ENCODE peak calls at places on chromosomes 6 and 20, in four cellular contexts. N is esophagus muscularis mucosa, J is GM20000, O is fibroblast of lung. G is an unnamed sample.

GRCh38 chr6:151998784-151999183 is 191.3 kb downstream of the ESR1 start:
- DNase-seq in J (no peak), O (no peak), N (no peak), G (no peak)

GRCh38 chr20:13610205-13610604 is 28.5 kb downstream of the TASP1 start:
- DNase-seq in N (no peak), O (no peak), J (no peak), G (no peak)

GRCh38 chr6:158284340-158285210 is 27.7 kb upstream of the TULP4 start:
- DNase-seq in N (no peak), J (no peak), O (peak), G (no peak)

GRCh38 chr20:2228926-2229325 is 66.9 kb upstream of the TGM3 start:
- DNase-seq in N (no peak), O (no peak), J (no peak), G (no peak)

GRCh38 chr20:45361794-45362193 is 1.2 kb upstream of the SYS1 start:
- DNase-seq in J (no peak), O (no peak), N (no peak), G (no peak)

GRCh38 chr20:23920936-23921335 is 41.4 kb upstream of the CST5 start:
- DNase-seq in J (no peak), O (no peak), N (peak), G (no peak)

GRCh38 chr20:32893878-32894483 is 35.3 kb downstream of the EFCAB8 start:
- DNase-seq in O (peak), N (no peak), J (peak), G (no peak)

GRCh38 chr6:26223213-26223612 is 136.0 kb downstream of the HFE start:
- DNase-seq in N (no peak), J (no peak), O (peak), G (no peak)

GRCh38 chr6:130676077-130676772 is 151.0 kb upstream of the SMLR1 start:
- DNase-seq in N (no peak), J (no peak), O (peak), G (no peak)

GRCh38 chr6:75300206-75300605 is 15.6 kb upstream of the TMEM30A start:
- DNase-seq in N (no peak), O (no peak), J (no peak), G (no peak)

DNA sequence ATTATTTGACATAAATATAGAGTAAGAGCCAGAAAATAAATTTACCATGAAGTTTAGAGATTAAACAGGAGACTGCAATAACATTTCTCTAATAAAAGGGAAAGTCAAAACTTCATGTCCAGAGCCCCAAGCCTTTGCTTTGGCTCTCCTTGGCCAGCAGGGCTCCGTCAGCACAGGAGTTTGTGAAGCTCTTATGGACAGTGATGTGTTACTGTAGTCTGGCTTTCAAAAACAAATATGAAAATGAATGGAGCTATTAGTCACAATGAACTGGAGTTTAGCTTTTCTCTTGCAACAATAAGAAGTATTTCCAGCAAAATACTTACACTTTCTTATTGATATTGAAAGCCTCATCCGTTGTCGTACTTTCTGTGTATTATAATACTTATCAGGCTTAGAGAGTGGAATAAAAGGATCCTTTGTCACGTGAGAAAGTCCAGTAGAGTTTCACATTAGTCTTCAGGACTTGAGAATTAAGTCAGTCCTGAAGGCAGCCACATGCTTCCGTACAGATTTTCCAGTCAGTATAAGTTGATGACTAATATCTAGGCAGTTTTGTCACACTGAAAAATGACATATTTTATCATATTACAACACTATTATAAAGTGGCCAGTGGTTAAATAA is 117.0 kb upstream of the PRL start:
- DNase-seq in O (peak), J (no peak), N (no peak), G (no peak)
- TF ChIP-seq CTCF in O (no peak), J (no peak), N (no peak), G (no peak)

DNA sequence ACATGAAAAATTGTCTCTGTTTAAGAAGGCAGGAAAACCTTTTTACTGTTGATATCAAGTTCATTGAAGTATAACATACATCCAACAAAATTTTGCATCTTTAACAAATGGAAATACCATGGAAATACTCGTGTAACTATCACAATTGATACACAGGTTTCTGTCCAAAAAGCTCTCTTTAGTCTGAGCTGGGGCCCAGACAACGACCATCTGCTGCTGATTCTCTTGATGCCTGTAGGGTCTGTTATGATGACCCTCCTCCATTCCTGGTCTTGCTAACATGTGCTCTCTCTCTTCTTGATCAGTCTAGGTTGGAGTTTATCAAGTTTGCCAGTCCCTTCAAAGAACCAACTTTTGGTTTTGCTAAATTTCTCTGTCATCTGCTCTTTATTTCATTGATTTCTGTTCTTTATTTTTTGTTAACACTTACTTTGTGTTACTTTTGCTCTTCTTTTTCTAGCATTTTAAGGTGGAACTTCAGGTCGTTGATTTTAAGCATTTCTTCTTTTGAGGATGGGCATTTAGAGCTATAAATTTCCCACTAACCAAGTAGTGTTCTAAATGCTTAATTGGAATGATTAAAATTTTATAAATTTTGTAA is 116.8 kb downstream of the PSMB1 start:
- DNase-seq in N (no peak), O (no peak), J (no peak), G (no peak)
- TF ChIP-seq CTCF in N (no peak), O (no peak), J (no peak), G (no peak)

DNA sequence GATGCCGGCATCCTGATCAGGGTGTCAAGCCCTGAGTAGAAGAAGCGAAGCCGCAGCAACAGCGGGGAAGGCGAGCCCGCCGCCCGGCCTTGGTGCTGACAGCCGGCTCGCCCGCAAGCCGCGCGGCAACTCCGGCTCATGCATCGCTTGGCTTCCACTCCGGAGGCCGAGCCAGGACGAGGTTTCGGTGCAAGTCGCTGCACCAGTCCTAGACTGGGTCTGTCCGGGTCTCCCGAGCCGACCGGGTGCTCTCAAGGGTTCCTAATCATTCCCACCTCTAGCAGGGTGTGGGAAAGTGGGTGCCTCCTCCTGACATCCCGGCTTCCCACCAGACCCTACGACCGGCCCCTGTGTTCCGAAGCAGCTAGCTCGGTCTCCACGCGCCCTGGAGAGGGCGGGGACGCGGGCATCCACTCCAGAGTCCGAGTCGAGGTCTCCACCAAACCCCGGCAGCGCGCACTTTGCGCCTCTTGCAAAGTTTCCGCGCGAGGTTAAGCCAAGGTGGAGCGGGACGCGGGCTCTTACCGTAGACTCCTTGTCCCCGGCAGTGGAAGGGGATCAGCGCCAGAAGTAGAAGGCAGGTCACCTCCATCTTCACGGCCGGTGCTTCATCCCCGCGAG is 1.4 kb downstream of the MDGA1 start:
- DNase-seq in N (no peak), O (peak), J (peak), G (no peak)
- TF ChIP-seq CTCF in N (no peak), O (no peak), J (no peak), G (no peak)

DNA sequence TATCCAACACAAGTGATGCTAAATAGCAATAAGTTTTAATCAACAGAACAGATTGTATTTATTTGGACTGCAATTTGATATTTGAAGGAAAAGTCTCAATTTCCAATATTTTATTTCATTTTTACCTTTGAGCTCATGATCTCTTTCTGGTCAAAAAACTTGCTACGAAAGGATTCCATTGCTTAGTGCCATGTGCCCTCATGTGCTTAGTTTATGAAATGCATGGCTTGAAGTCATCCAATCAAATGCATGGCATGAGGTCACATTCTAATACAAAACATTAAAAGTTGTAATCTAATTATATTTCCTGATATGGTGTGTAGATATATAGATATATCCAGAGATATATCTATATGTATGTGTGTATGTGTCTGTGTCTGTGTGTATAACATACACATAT is 321.2 kb upstream of the ADGRB3 start:
- DNase-seq in J (no peak), N (no peak), O (peak), G (no peak)
- TF ChIP-seq CTCF in J (no peak), N (no peak), O (peak), G (no peak)

GRCh38 chr6:73309534-73309783 is 44.6 kb downstream of the DPPA5 start:
- DNase-seq in N (no peak), O (no peak), J (no peak), G (no peak)

GRCh38 chr6:73314577-73315492 is 39.2 kb downstream of the DPPA5 start:
- DNase-seq in O (no peak), N (no peak), J (no peak), G (no peak)

GRCh38 chr6:73309784-73310502 is 44.1 kb downstream of the DPPA5 start:
- DNase-seq in N (no peak), J (peak), O (peak), G (peak)

DNA sequence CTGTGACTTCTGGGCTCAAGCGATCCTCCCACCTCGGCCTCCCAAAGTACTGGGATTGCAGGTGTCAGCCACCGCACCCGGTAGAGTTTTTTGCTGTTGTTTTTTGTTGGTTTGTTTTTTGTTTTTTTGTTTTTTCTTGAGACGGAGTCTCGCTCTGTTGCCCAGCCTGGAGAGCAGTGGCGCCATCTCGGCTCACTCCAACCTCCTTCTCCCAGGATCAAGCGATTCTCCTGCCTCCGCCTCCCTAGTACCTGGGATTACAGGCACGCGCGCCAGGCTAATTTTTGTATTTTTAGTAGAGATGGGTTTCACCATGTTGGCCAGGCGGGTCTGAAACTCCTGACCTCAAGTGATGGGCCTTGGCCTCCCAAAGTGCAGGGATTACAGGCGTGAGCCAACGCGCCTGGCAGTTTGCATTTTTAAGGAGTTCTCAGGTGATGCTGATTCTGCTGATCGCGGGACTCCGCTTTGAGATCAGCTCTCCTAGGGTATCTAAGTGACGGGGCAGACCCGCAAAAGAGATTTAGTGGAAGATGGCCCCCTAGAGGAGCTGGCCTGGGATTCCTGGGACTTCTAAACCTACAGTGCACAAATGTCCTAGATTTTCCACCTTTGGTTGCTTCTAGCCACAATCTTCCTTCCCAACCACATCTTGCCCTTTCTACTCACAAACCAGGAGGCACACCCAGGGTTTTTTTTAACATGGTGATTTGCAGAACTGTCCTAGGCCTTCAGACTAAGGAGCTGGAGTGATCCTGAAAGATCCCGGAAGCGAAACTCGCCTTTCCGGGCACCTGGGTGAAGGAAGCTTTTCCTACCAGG is 45.2 kb downstream of the DPPA5 start:
- DNase-seq in O (peak), J (no peak), N (no peak), G (no peak)
- TF ChIP-seq CTCF in O (peak), J (no peak), N (no peak), G (no peak)

DNA sequence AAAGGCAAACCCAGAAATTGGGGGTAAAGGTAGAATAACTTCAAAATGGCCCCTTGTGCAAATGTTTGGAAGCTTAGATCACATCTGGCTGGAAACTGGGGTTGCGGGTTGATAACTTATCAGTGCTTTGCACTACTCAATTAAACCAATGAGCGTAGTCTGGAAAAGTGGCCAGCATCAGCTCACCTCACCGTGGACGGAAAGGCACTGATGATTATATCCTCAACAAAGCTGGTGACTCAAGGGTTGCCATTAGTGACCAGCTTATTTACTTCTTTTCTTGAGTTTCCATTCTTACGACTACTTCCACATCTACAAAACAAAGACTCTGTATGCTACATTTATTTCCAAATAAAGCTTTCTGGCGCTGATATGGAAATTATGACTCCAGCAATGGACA is 198.5 kb upstream of the HEY2 start:
- DNase-seq in N (no peak), O (no peak), J (no peak), G (no peak)
- TF ChIP-seq CTCF in N (no peak), O (no peak), J (no peak), G (no peak)